ENCODE peak calls at places on chromosomes 4 and X, in four cellular contexts. H is cardiac muscle cell, Q is Panc1, X is left ventricle myocardium inferior. A is an unnamed sample. For H3K36me3, the result is how much of the 10 kb centered on the place peaks cover.

GRCh38 chr4:173514641-173515217 is 15.3 kb downstream of the HAND2 start:
- DNase-seq in H (no peak), Q (no peak), X (no peak), A (no peak)

GRCh38 chrX:11172413-11172812 is 61.3 kb downstream of the HCCS start:
- DNase-seq in H (no peak), Q (no peak), X (no peak), A (no peak)

GRCh38 chr4:106021737-106022410 is 126.6 kb downstream of the NPNT start:
- DNase-seq in H (peak), Q (no peak), X (no peak), A (no peak)

GRCh38 chr4:61994036-61994435 is 793.9 kb downstream of the ADGRL3 start:
- DNase-seq in H (peak), Q (no peak), X (no peak), A (no peak)

GRCh38 chr4:81227138-81227537 is 12.1 kb upstream of the PRKG2 start:
- DNase-seq in H (no peak), Q (no peak), X (no peak), A (no peak)

GRCh38 chr4:55321707-55322264 is 24.3 kb upstream of the SRD5A3 start:
- DNase-seq in H (peak), Q (peak), X (peak), A (peak)

GRCh38 chrX:53421772-53422090 is 723 bp downstream of the SMC1A start:
- DNase-seq in H (no peak), Q (no peak), X (no peak), A (no peak)

GRCh38 chr4:102826890-102827673 is at the start of gene UBE2D3:
- DNase-seq in H (peak), Q (peak), X (peak), A (peak)

GRCh38 chr4:110823251-110823650 is 200.4 kb upstream of the PITX2 start:
- DNase-seq in H (peak), Q (no peak), X (no peak), A (peak)

GRCh38 chrX:130246084-130246483 is 22.6 kb downstream of the ZNF280C start:
- DNase-seq in H (no peak), Q (no peak), X (no peak), A (no peak)

GRCh38 chr4:104966349-104967033 is 180.2 kb upstream of the TET2 start:
- DNase-seq in H (peak), Q (no peak), X (no peak), A (peak)

GRCh38 chrX:12702509-12703091 is 88.6 kb upstream of the PRPS2 start:
- DNase-seq in H (peak), Q (no peak), X (no peak), A (no peak)

GRCh38 chr4:113243312-113243711 is 193.9 kb downstream of the ANK2 start:
- DNase-seq in H (no peak), Q (no peak), X (no peak), A (no peak)

GRCh38 chr4:113248320-113248719 is 198.9 kb downstream of the ANK2 start:
- DNase-seq in H (no peak), Q (no peak), X (no peak), A (no peak)
- TF ChIP-seq CTCF in H (no peak), Q (no peak), X (peak), A (no peak)

GRCh38 chr4:82428969-82429727 is 1.1 kb downstream of the HNRNPDL start:
- DNase-seq in H (peak), Q (peak), X (peak), A (peak)

GRCh38 chr4:82431026-82431745 is 796 bp downstream of the ENOPH1 start:
- DNase-seq in H (peak), Q (no peak), X (no peak), A (no peak)

GRCh38 chr4:82430193-82431025 is at the start of the genes ENOPH1 and HNRNPDL:
- DNase-seq in H (peak), Q (peak), X (peak), A (peak)

GRCh38 chr4:82429728-82430192 is 502 bp downstream of the HNRNPDL start:
- DNase-seq in H (no peak), Q (no peak), X (no peak), A (no peak)

DNA sequence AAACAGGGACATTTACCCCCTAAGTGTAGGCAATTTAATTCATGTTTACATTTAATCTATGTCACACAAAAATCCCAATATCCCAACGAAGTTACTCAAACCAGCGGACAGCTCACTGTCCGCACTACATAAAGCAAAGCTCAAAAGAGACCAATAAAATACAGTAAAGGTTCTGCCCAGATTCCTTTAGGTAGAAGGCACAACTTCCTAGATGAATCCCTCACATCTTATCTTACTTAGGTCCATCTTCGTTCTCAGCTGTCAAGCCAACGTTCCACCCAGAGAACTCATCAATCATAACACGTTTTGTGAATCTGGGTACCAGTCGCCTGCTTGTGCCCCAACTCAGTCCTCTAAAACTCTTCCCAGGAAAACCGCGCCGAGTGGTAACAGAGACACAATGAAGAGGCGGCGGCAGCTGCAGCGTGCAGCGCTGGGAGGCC is 1.7 kb downstream of the HNRNPDL start:
- DNase-seq in H (no peak), Q (no peak), X (no peak), A (no peak)
- H3K36me3 ChIP-seq in H (under half), Q (half or more), X (under half), A (under half)

DNA sequence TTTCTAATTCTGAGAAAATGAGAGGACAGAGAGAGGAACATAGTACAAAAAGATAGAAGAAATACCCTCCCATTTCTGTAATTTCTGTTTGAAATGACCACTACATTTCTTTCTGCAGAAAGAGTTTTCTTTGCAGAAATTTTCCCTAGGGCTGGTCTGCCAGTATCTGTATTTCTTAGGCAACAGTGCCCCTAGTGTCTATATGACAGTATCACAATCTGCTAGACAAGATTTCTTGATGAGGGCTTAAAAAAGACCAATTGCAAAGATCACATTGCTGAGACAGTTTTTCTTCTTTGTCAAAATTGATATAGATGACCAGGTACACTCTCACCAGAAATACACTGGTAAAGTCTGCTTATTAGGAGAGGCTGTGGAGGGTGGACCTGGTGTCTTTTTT is 81.0 kb upstream of the ZDHHC15 start:
- DNase-seq in H (peak), Q (no peak), X (no peak), A (no peak)
- TF ChIP-seq CTCF in H (peak), Q (peak), X (peak), A (peak)

GRCh38 chr4:10104211-10104990 is 12.2 kb downstream of the WDR1 start:
- DNase-seq in H (peak), Q (no peak), X (no peak), A (no peak)
- H3K36me3 ChIP-seq in H (under half), Q (under half), X (under half), A (under half)